ENCODE peak calls at places on chromosomes 2 and 18, in seven cellular contexts. A is WTC11; H is GM12865; L is non-pigmented ciliary epithelial cell; B is T-cell; J is NCI-H1092 treated with DMSO at 0.1 percent for 48 hours; N is activated CD4-positive, alpha-beta T cell treated with anti-CD3 and anti-CD28 coated beads, Interleukin-2, amount 10 ng/mL, durations not matched to agents 7 days and 5 days. F is an unnamed sample.

GRCh38 chr2:118118479-118118878 is 30.2 kb downstream of the INSIG2 start:
- DNase-seq in A (no peak), H (no peak), L (no peak), B (no peak), J (no peak), N (no peak), F (no peak)

GRCh38 chr2:84487298-84487996 is 28.4 kb upstream of the SUCLG1 start:
- DNase-seq in A (no peak), H (no peak), L (no peak), B (no peak), J (no peak), N (no peak), F (no peak)

GRCh38 chr2:100391735-100392515 is 25.5 kb downstream of the CHST10 start:
- DNase-seq in A (no peak), H (no peak), L (no peak), B (no peak), J (no peak), N (no peak), F (no peak)

GRCh38 chr2:189236066-189236465 is 56.5 kb upstream of the COL5A2 start:
- DNase-seq in A (no peak), H (no peak), L (no peak), B (no peak), J (no peak), N (no peak), F (no peak)

GRCh38 chr18:73880387-73880786 is 267.2 kb downstream of the FBXO15 start:
- DNase-seq in A (no peak), H (no peak), L (no peak), B (no peak), J (no peak), N (no peak), F (no peak)

GRCh38 chr18:79791141-79791972 is 6.4 kb upstream of the KCNG2 start:
- DNase-seq in A (no peak), H (no peak), L (peak), B (no peak), J (peak), N (no peak), F (no peak)

GRCh38 chr2:230797515-230798495 is 66.9 kb upstream of the ITM2C start:
- DNase-seq in A (no peak), H (peak), L (no peak), B (peak), J (no peak), N (no peak), F (no peak)

GRCh38 chr2:182379235-182379634 is 47.6 kb downstream of the PDE1A start:
- DNase-seq in A (no peak), H (no peak), L (no peak), B (no peak), J (peak), N (no peak), F (no peak)

GRCh38 chr2:190136259-190136658 is 73.7 kb upstream of the MSTN start:
- DNase-seq in A (no peak), H (no peak), L (no peak), B (no peak), J (no peak), N (no peak), F (no peak)

GRCh38 chr18:32267463-32267862 is 77.6 kb downstream of the MEP1B start:
- DNase-seq in A (no peak), H (no peak), L (no peak), B (no peak), J (no peak), N (no peak), F (no peak)

GRCh38 chr2:7899241-7899640 is 782.6 kb upstream of the ID2 start:
- DNase-seq in A (no peak), H (no peak), L (no peak), B (no peak), J (no peak), N (no peak), F (peak)

GRCh38 chr18:61575419-61575818 is 242.2 kb downstream of the CDH20 start:
- DNase-seq in A (no peak), H (no peak), L (no peak), B (no peak), J (no peak), N (no peak), F (no peak)

GRCh38 chr2:34419856-34420255 is 820.8 kb upstream of the FAM98A start:
- DNase-seq in A (no peak), H (no peak), L (no peak), B (no peak), J (no peak), N (no peak), F (no peak)

GRCh38 chr2:149741646-149742045 is 154.1 kb upstream of the MMADHC start:
- DNase-seq in A (no peak), H (no peak), L (peak), B (no peak), J (no peak), N (no peak), F (no peak)

GRCh38 chr2:39275016-39275415 is 31.2 kb upstream of the CDKL4 start:
- DNase-seq in A (no peak), H (no peak), L (no peak), B (no peak), J (no peak), N (no peak), F (no peak)

GRCh38 chr18:50401334-50401733 is 26.5 kb downstream of the SKA1 start:
- DNase-seq in A (no peak), H (no peak), L (no peak), B (no peak), J (no peak), N (no peak), F (no peak)